ENCODE peak calls at places on chromosomes 7 and 10, in five cellular contexts. A is stomach; L is body of pancreas; I is CD8-positive, alpha-beta memory T cell; U is tibial nerve. B is an unnamed sample.

GRCh38 chr7:20229652-20230500 is 12.7 kb upstream of the MACC1 start:
- DNase-seq in A (no peak), L (no peak), I (no peak), U (no peak), B (no peak)

GRCh38 chr10:86361134-86362128 is 5.2 kb downstream of the GRID1 start:
- DNase-seq in A (no peak), L (no peak), I (no peak), U (no peak), B (no peak)

GRCh38 chr10:110834622-110835219 is 37.0 kb upstream of the PDCD4 start:
- DNase-seq in A (peak; percentile 62), L (peak; percentile 84), I (no peak), U (no peak), B (no peak)

GRCh38 chr7:47580175-47580701 is 1.7 kb downstream of the TNS3 start:
- DNase-seq in A (peak; percentile 74), L (peak; percentile 93), I (no peak), U (no peak), B (peak; percentile 91)

GRCh38 chr7:102063736-102064135 is 222.9 kb upstream of the SH2B2 start:
- DNase-seq in A (peak; percentile 66), L (no peak), I (no peak), U (no peak), B (no peak)

GRCh38 chr10:50917486-50917885 is 32.1 kb upstream of the A1CF start:
- DNase-seq in A (no peak), L (no peak), I (no peak), U (no peak), B (no peak)

GRCh38 chr10:75724047-75724446 is 292.6 kb downstream of the LRMDA start:
- DNase-seq in A (no peak), L (no peak), I (no peak), U (no peak), B (no peak)

GRCh38 chr7:117399820-117400422 is 27.4 kb downstream of the ASZ1 start:
- DNase-seq in A (no peak), L (no peak), I (no peak), U (no peak), B (no peak)

GRCh38 chr7:12738665-12739064 is 51.2 kb downstream of the ARL4A start:
- DNase-seq in A (no peak), L (no peak), I (no peak), U (no peak), B (no peak)

GRCh38 chr7:110204527-110204926 is 886.4 kb upstream of the LRRN3 start:
- DNase-seq in A (no peak), L (no peak), I (no peak), U (no peak), B (peak; percentile 29)

GRCh38 chr7:55092186-55092976 is 73.6 kb downstream of the EGFR start:
- DNase-seq in A (no peak), L (peak; percentile 25), I (no peak), U (no peak), B (no peak)

GRCh38 chr10:86046845-86047460 is 319.6 kb downstream of the GRID1 start:
- DNase-seq in A (no peak), L (no peak), I (no peak), U (no peak), B (no peak)

GRCh38 chr7:19713676-19714075 is 4.8 kb upstream of the POLR1F start:
- DNase-seq in A (no peak), L (peak; percentile 35), I (peak; percentile 32), U (peak; percentile 61), B (peak; percentile 60)

GRCh38 chr10:71081229-71081560 is 131.2 kb upstream of the UNC5B start:
- DNase-seq in A (no peak), L (no peak), I (no peak), U (no peak), B (no peak)

GRCh38 chr10:103648951-103649532 is 155.5 kb downstream of the NEURL1 start:
- DNase-seq in A (no peak), L (peak; percentile 49), I (no peak), U (no peak), B (no peak)

GRCh38 chr7:16420649-16421332 is 547 bp downstream of the CRPPA start:
- DNase-seq in A (peak; percentile 87), L (peak; percentile 93), I (peak; percentile 87), U (peak; percentile 77), B (peak; percentile 84)

GRCh38 chr7:140061607-140061930 is 1.2 kb downstream of the PARP12 start:
- DNase-seq in A (no peak), L (no peak), I (no peak), U (no peak), B (no peak)

GRCh38 chr7:35848728-35849127 is 47.9 kb downstream of the SEPTIN7 start:
- DNase-seq in A (no peak), L (no peak), I (no peak), U (no peak), B (no peak)

GRCh38 chr10:103747193-103747865 is 108.0 kb downstream of the SH3PXD2A start:
- DNase-seq in A (no peak), L (no peak), I (no peak), U (no peak), B (no peak)

GRCh38 chr7:43362652-43363428 is 220.1 kb upstream of the STK17A start:
- DNase-seq in A (no peak), L (peak; percentile 25), I (no peak), U (peak; percentile 24), B (peak; percentile 14)

GRCh38 chr10:43965918-43966570 is 317.4 kb upstream of the ZNF32 start:
- DNase-seq in A (no peak), L (no peak), I (no peak), U (no peak), B (no peak)

GRCh38 chr10:100483876-100484666 is 21.3 kb downstream of the WNT8B start:
- DNase-seq in A (no peak), L (no peak), I (no peak), U (no peak), B (no peak)

GRCh38 chr7:28298870-28299484 is 113.3 kb upstream of the CREB5 start:
- DNase-seq in A (no peak), L (peak; percentile 49), I (no peak), U (peak; percentile 24), B (peak; percentile 57)

DNA sequence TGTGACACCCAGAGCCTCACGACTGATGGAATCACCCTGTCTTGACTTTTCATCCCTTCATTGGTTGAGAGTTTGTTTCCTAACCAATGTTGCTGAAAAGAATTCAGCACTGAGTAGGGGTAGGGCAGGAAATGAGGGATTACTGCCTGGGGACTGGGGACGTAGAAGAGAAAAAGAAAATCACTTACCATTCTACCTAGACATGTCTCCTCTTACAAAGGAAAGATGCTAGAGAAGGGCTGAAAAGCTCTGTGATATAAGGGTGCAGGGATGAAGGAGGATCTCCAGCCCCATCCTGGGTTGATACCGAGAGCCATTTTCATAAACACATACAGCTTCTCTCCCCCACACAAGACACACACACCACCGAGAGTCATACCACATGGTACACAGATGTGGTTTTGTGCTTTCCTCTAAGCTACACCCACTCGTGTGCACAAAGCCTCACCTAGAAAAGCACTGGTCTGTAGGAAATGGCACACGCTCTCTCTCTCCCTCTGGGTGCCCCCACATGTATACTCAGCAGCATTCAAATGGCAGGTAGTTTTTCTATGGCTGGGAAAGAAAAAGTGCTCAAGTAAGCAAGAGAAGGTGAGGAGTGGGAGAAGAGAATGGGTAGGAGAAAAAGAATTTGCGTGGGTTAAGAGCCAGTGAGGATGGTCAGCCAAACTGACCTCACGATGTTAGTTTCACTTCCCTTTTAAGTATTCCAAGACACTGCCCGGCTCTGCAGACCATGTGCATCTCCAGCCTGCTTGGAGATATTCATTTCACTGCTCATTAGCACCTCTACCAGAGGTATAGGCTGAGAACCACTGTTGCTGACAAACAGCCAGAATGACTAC is 85.8 kb downstream of the CALD1 start:
- DNase-seq in A (no peak), L (no peak), I (peak; percentile 31), U (no peak), B (no peak)
- H3K4me1 ChIP-seq in A (peaks cover 62% of the 10 kb centered on the region), L (peaks cover 4% of the 10 kb centered on the region), I (peaks cover 10% of the 10 kb centered on the region), U (no peaks in the 10 kb centered on the region), B (peaks cover 5% of the 10 kb centered on the region)

GRCh38 chr7:142801601-142802295 is 31.0 kb downstream of the PRSS2 start:
- DNase-seq in A (no peak), L (no peak), I (no peak), U (no peak), B (no peak)

GRCh38 chr7:142799483-142799882 is 28.7 kb downstream of the PRSS2 start:
- DNase-seq in A (no peak), L (no peak), I (no peak), U (no peak), B (no peak)

GRCh38 chr7:142802301-142802700 is 31.5 kb downstream of the PRSS2 start:
- DNase-seq in A (no peak), L (no peak), I (no peak), U (no peak), B (no peak)

GRCh38 chr7:142800103-142800502 is 29.3 kb downstream of the PRSS2 start:
- DNase-seq in A (no peak), L (no peak), I (peak; percentile 39), U (no peak), B (no peak)

DNA sequence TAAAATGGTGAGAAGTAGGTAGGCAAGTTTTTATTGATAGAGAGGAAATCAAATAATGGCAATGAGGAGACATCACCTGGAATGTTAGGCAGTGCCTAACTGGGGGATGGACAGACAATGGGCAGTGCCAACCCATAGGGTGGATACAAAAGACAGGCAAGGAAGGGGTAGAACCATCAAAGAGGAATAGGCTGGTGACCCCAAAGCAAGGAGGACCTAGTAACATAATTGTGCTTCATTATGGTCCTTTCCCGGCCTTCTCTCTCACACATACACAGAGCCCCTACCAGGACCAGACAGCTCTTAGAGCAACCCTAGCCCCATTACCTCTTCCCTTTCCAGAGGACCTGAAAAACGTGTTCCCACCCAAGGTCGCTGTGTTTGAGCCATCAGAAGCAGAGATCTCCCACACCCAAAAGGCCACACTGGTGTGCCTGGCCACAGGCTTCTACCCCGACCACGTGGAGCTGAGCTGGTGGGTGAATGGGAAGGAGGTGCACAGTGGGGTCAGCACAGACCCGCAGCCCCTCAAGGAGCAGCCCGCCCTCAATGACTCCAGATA is 30.0 kb downstream of the PRSS2 start:
- DNase-seq in A (no peak), L (no peak), I (no peak), U (no peak), B (no peak)
- H3K4me1 ChIP-seq in A (peaks cover 21% of the 10 kb centered on the region), L (peaks cover 17% of the 10 kb centered on the region), I (peaks cover 72% of the 10 kb centered on the region), U (no peaks in the 10 kb centered on the region), B (no peaks in the 10 kb centered on the region)

GRCh38 chr10:114525368-114525949 is 121.2 kb upstream of the AFAP1L2 start:
- DNase-seq in A (no peak), L (no peak), I (peak; percentile 53), U (no peak), B (peak; percentile 28)
- H3K4me1 ChIP-seq in A (peaks cover 71% of the 10 kb centered on the region), L (peaks cover 26% of the 10 kb centered on the region), I (peaks cover 68% of the 10 kb centered on the region), U (no peaks in the 10 kb centered on the region), B (peaks cover 26% of the 10 kb centered on the region)

GRCh38 chr10:28559661-28560060 is 26.7 kb downstream of the WAC start:
- DNase-seq in A (no peak), L (no peak), I (no peak), U (no peak), B (peak; percentile 97)

GRCh38 chr10:28558923-28559508 is 26.1 kb downstream of the WAC start:
- DNase-seq in A (no peak), L (no peak), I (no peak), U (no peak), B (peak; percentile 34)

GRCh38 chr10:28561531-28561930 is 28.6 kb downstream of the WAC start:
- DNase-seq in A (no peak), L (no peak), I (no peak), U (no peak), B (no peak)

GRCh38 chr10:28558186-28558585 is 25.3 kb downstream of the WAC start:
- DNase-seq in A (no peak), L (no peak), I (no peak), U (no peak), B (no peak)

DNA sequence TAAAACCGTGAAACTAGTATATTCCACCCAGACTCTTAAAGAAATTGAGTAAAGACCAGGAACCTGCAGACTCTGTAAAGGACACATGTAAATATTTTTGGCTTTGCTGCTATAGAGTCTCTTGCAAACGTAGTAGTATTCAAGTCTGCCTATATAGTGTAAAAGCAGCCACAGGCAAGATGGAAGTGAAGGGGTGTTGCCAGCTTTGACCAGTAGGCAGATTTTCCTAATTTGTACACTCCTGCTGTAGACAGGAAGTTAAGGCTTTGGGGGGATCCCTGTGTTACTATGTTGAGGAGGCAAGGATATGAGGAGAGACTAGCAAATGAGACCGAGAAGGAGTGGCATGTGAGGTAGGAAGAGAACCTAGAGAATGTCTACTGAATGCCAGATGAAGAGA is 27.7 kb downstream of the WAC start:
- DNase-seq in A (no peak), L (no peak), I (no peak), U (no peak), B (no peak)
- H3K4me1 ChIP-seq in A (peaks cover 93% of the 10 kb centered on the region), L (peaks cover 45% of the 10 kb centered on the region), I (peaks cover 52% of the 10 kb centered on the region), U (no peaks in the 10 kb centered on the region), B (peaks cover 27% of the 10 kb centered on the region)